ENCODE peak calls at places on chromosomes 12 and 14, in four cellular contexts. W, L, H and P are unnamed samples.

GRCh38 chr12:1593232-1594044 is 943 bp downstream of the FBXL14 start:
- DNase-seq in H (no peak), L (no peak), W (no peak), P (no peak)

GRCh38 chr14:70567791-70568190 is 32.7 kb downstream of the MED6 start:
- DNase-seq in H (peak; percentile 10), L (peak; percentile 64), W (peak; percentile 28), P (peak; percentile 22)

GRCh38 chr14:92737206-92737605 is 11.2 kb downstream of the LGMN start:
- DNase-seq in W (no peak), H (no peak), L (no peak), P (no peak)

GRCh38 chr12:128857173-128857770 is 4.0 kb downstream of the GLT1D1 start:
- DNase-seq in W (no peak), L (no peak), H (no peak), P (no peak)

GRCh38 chr12:120956579-120957360 is 21.6 kb upstream of the HNF1A start:
- DNase-seq in W (no peak), H (no peak), L (no peak), P (no peak)

GRCh38 chr14:32077081-32078029 is at the start of gene ARHGAP5:
- DNase-seq in W (no peak), L (peak; percentile 58), H (no peak), P (no peak)

GRCh38 chr14:74551903-74552371 is 58.4 kb downstream of the ISCA2 start:
- DNase-seq in H (no peak), L (no peak), W (no peak), P (no peak)

GRCh38 chr12:26630546-26631027 is 202.4 kb downstream of the ITPR2 start:
- DNase-seq in L (peak; percentile 72), W (no peak), H (no peak), P (no peak)

GRCh38 chr12:21576431-21576830 is 28.2 kb downstream of the GYS2 start:
- DNase-seq in L (no peak), H (no peak), W (no peak), P (no peak)

GRCh38 chr12:46124132-46124847 is 133.9 kb upstream of the SCAF11 start:
- DNase-seq in H (no peak), L (no peak), W (no peak), P (no peak)

GRCh38 chr12:84912191-84913142 is at the start of gene SLC6A15:
- DNase-seq in W (no peak), H (no peak), L (no peak), P (peak; percentile 68)

GRCh38 chr12:71439613-71440392 is at the start of gene LGR5:
- DNase-seq in W (no peak), L (peak; percentile 85), H (no peak), P (peak; percentile 39)

GRCh38 chr14:23442721-23443356 is 7.4 kb upstream of the MYH7 start:
- DNase-seq in H (no peak), L (no peak), W (no peak), P (no peak)

GRCh38 chr14:99644723-99645544 is at the start of gene HHIPL1:
- DNase-seq in W (no peak), H (no peak), L (no peak), P (no peak)

GRCh38 chr14:26522985-26523384 is 74.8 kb downstream of the NOVA1 start:
- DNase-seq in H (no peak), L (no peak), W (no peak), P (no peak)

GRCh38 chr12:124651508-124652273 is 84.3 kb upstream of the NCOR2 start:
- DNase-seq in W (no peak), H (peak; percentile 35), L (no peak), P (no peak)

GRCh38 chr14:65229431-65230286 is 127.3 kb upstream of the MAX start:
- DNase-seq in L (peak; percentile 72), W (no peak), H (peak; percentile 23), P (no peak)

DNA sequence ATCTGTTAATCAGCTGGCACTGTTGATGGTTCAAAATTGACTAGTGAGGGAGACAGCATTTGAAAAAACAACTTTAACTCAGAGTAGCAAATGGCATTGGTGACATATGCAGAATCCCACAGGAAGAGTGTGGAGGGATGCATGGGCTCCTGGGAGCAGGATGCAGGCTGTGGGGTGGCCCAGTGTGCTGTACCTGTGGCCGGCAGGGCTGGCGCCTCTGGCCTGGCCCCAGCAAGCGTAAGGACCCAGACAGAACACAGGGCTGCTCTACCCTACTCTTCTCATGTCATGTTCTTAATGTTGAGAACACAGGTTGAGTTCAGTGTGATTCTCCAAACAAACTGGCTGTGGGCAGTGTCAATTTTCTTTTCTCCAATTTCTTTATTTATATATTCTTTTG is 33.4 kb downstream of the DDX51 start:
- DNase-seq in H (no peak), W (no peak), L (no peak), P (no peak)
- TF ChIP-seq ZNF274 in H (no peak), W (no peak), L (no peak), P (no peak)

GRCh38 chr12:14972816-14973215 is at the start of gene PDE6H:
- DNase-seq in L (no peak), W (no peak), H (no peak), P (no peak)

GRCh38 chr12:14975451-14975850 is 2.6 kb downstream of the PDE6H start:
- DNase-seq in L (no peak), W (no peak), H (no peak), P (no peak)

GRCh38 chr12:14970467-14970866 is 2.4 kb upstream of the PDE6H start:
- DNase-seq in H (no peak), L (no peak), W (no peak), P (no peak)

GRCh38 chr12:14979468-14979867 is 6.6 kb downstream of the PDE6H start:
- DNase-seq in W (no peak), L (no peak), H (no peak), P (no peak)

GRCh38 chr12:14974633-14975032 is 1.8 kb downstream of the PDE6H start:
- DNase-seq in W (no peak), H (no peak), L (no peak), P (no peak)
- H3K4me1 ChIP-seq in W (no peaks in the 10 kb centered on the region), H (no peaks in the 10 kb centered on the region), L (no peaks in the 10 kb centered on the region), P (no peaks in the 10 kb centered on the region)

DNA sequence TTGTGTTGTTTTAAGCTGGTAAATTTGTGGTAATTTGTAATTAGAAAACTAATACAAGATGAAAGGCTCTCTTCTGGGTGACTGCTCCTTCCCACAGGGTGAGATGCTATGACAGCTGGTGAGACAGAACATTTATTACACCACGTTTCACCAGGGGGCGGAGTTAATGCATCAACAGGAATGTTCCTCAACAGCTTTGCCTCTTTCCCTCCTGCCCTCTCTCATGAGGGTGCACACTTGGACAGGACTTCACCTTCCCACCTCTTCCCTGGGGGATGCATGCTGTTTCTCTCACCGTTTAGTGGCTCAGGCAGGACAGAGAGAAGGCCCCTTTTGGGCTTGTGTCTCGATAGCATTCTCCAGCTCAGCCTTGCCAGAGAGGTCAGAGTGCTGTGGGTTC is 13.4 kb upstream of the PPP1R1A start:
- DNase-seq in W (no peak), L (no peak), H (no peak), P (no peak)
- TF ChIP-seq ZNF274 in W (no peak), L (no peak), H (no peak), P (no peak)

DNA sequence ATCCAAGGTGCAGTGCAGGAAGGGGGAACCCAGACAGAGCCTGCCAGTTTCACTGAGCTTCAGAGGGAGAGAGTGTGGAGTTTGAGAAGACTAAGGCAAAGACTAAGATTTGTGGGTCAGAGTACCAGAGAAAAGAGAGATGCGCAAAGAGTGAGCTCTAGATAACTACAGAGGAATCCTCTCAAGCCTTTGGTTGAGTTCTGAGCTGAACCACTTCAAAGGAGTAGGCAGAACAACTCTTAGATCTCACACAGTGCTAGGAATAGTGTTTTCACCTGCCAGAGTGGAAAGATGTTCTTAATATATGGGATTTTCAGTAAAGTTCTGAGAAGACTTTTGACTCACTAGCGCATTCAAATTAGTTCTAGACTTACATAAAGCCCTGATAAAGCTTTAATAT is 10.7 kb upstream of the M6PR start:
- DNase-seq in L (no peak), W (no peak), H (no peak), P (no peak)
- H3K4me1 ChIP-seq in L (peaks cover 8% of the 10 kb centered on the region), W (no peaks in the 10 kb centered on the region), H (peaks cover 5% of the 10 kb centered on the region), P (no peaks in the 10 kb centered on the region)